ENCODE peak calls at places on chromosomes 2 and 18, in five cellular contexts. One of them, this sample, is unnamed.

GRCh38 chr18:40841473-40841872 is 1113.6 kb upstream of the PIK3C3 start:
- DNase-seq in fibroblast of lung: peak; percentile 61
- DNase-seq in lower lobe of right lung: no peak
- DNase-seq in K562: no peak
- DNase-seq in body of pancreas: no peak
- DNase-seq in this sample: no peak

GRCh38 chr2:138779451-138780440 is at the start of gene NXPH2:
- DNase-seq in fibroblast of lung: peak; percentile 15
- DNase-seq in lower lobe of right lung: no peak
- DNase-seq in K562: no peak
- DNase-seq in body of pancreas: no peak
- DNase-seq in this sample: no peak

GRCh38 chr18:4589056-4589800 is 134.1 kb upstream of the DLGAP1 start:
- DNase-seq in fibroblast of lung: no peak
- DNase-seq in lower lobe of right lung: no peak
- DNase-seq in K562: no peak
- DNase-seq in body of pancreas: no peak
- DNase-seq in this sample: no peak

GRCh38 chr2:11933854-11934253 is 187.4 kb downstream of the LPIN1 start:
- DNase-seq in fibroblast of lung: no peak
- DNase-seq in lower lobe of right lung: no peak
- DNase-seq in K562: no peak
- DNase-seq in body of pancreas: no peak
- DNase-seq in this sample: no peak

GRCh38 chr2:110101280-110101844 is 14.3 kb downstream of the MALL start:
- DNase-seq in fibroblast of lung: peak; percentile 100
- DNase-seq in lower lobe of right lung: peak; percentile 97
- DNase-seq in K562: no peak
- DNase-seq in body of pancreas: peak; percentile 79
- DNase-seq in this sample: peak; percentile 99

GRCh38 chr2:120344991-120345975 is 653 bp upstream of the INHBB start:
- DNase-seq in fibroblast of lung: no peak
- DNase-seq in lower lobe of right lung: no peak
- DNase-seq in K562: no peak
- DNase-seq in body of pancreas: no peak
- DNase-seq in this sample: no peak

GRCh38 chr2:99635710-99636431 is 146.1 kb upstream of the REV1 start:
- DNase-seq in fibroblast of lung: peak; percentile 26
- DNase-seq in lower lobe of right lung: no peak
- DNase-seq in K562: no peak
- DNase-seq in body of pancreas: peak; percentile 19
- DNase-seq in this sample: no peak

GRCh38 chr2:5121677-5122076 is 570.5 kb upstream of the SOX11 start:
- DNase-seq in fibroblast of lung: no peak
- DNase-seq in lower lobe of right lung: no peak
- DNase-seq in K562: no peak
- DNase-seq in body of pancreas: no peak
- DNase-seq in this sample: peak; percentile 43

GRCh38 chr2:204177977-204178522 is 241.5 kb downstream of the ICOS start:
- DNase-seq in fibroblast of lung: peak; percentile 9
- DNase-seq in lower lobe of right lung: peak; percentile 53
- DNase-seq in K562: peak; percentile 18
- DNase-seq in body of pancreas: peak; percentile 58
- DNase-seq in this sample: peak; percentile 20

GRCh38 chr2:10493636-10494281 is 45.6 kb upstream of the ODC1 start:
- DNase-seq in fibroblast of lung: peak; percentile 4
- DNase-seq in lower lobe of right lung: peak; percentile 74
- DNase-seq in K562: no peak
- DNase-seq in body of pancreas: no peak
- DNase-seq in this sample: peak; percentile 66

GRCh38 chr2:151891566-151892194 is 63.5 kb upstream of the ARL5A start:
- DNase-seq in fibroblast of lung: no peak
- DNase-seq in lower lobe of right lung: no peak
- DNase-seq in K562: no peak
- DNase-seq in body of pancreas: no peak
- DNase-seq in this sample: no peak

GRCh38 chr2:134120160-134120717 is 133.6 kb upstream of the MGAT5 start:
- DNase-seq in fibroblast of lung: no peak
- DNase-seq in lower lobe of right lung: no peak
- DNase-seq in K562: peak; percentile 23
- DNase-seq in body of pancreas: peak; percentile 32
- DNase-seq in this sample: no peak

GRCh38 chr2:64650722-64651338 is 2.9 kb downstream of the SERTAD2 start:
- DNase-seq in fibroblast of lung: no peak
- DNase-seq in lower lobe of right lung: no peak
- DNase-seq in K562: no peak
- DNase-seq in body of pancreas: peak; percentile 56
- DNase-seq in this sample: no peak

GRCh38 chr2:149679286-149679685 is 91.7 kb upstream of the MMADHC start:
- DNase-seq in fibroblast of lung: no peak
- DNase-seq in lower lobe of right lung: no peak
- DNase-seq in K562: no peak
- DNase-seq in body of pancreas: no peak
- DNase-seq in this sample: peak; percentile 34

GRCh38 chr2:16664052-16664731 is 1.4 kb downstream of the CYRIA start:
- DNase-seq in fibroblast of lung: peak; percentile 94
- DNase-seq in lower lobe of right lung: peak; percentile 54
- DNase-seq in K562: no peak
- DNase-seq in body of pancreas: peak; percentile 25
- DNase-seq in this sample: peak; percentile 93

GRCh38 chr2:96874099-96874831 is 4.4 kb upstream of the SEMA4C start:
- DNase-seq in fibroblast of lung: no peak
- DNase-seq in lower lobe of right lung: no peak
- DNase-seq in K562: peak; percentile 38
- DNase-seq in body of pancreas: no peak
- DNase-seq in this sample: no peak

GRCh38 chr18:63366270-63366990 is 576 bp downstream of the KDSR start:
- DNase-seq in fibroblast of lung: peak; percentile 45
- DNase-seq in lower lobe of right lung: peak; percentile 70
- DNase-seq in K562: peak; percentile 47
- DNase-seq in body of pancreas: peak; percentile 63
- DNase-seq in this sample: peak; percentile 62

DNA sequence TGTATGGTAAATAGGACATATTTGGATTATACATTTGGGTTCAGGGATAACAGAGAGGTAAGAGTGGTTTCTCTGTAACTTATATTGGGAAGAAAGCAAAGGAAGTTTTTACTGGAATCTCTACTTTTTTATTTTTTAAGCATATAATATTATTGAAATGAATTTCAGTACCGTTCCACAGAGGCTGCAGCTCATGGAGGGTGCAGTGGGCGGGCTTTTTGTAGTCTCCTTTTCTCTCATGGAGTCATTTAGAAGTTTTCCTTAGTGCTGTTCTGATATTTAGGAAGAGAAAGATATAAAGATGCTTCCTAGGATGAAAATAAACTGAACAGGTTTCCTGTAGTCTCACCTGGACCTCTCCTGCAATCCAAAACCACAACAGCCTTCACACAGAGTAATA is 1153.3 kb upstream of the TMEFF2 start:
- DNase-seq in fibroblast of lung: no peak
- DNase-seq in lower lobe of right lung: no peak
- DNase-seq in K562: no peak
- DNase-seq in body of pancreas: no peak
- DNase-seq in this sample: no peak
- H3K4me3 ChIP-seq in fibroblast of lung: no peak overlapping the region
- H3K4me3 ChIP-seq in lower lobe of right lung: peak overlapping the region; percentile 41
- H3K4me3 ChIP-seq in K562: no peak overlapping the region
- H3K4me3 ChIP-seq in body of pancreas: no peak overlapping the region
- H3K4me3 ChIP-seq in this sample: no peak overlapping the region

DNA sequence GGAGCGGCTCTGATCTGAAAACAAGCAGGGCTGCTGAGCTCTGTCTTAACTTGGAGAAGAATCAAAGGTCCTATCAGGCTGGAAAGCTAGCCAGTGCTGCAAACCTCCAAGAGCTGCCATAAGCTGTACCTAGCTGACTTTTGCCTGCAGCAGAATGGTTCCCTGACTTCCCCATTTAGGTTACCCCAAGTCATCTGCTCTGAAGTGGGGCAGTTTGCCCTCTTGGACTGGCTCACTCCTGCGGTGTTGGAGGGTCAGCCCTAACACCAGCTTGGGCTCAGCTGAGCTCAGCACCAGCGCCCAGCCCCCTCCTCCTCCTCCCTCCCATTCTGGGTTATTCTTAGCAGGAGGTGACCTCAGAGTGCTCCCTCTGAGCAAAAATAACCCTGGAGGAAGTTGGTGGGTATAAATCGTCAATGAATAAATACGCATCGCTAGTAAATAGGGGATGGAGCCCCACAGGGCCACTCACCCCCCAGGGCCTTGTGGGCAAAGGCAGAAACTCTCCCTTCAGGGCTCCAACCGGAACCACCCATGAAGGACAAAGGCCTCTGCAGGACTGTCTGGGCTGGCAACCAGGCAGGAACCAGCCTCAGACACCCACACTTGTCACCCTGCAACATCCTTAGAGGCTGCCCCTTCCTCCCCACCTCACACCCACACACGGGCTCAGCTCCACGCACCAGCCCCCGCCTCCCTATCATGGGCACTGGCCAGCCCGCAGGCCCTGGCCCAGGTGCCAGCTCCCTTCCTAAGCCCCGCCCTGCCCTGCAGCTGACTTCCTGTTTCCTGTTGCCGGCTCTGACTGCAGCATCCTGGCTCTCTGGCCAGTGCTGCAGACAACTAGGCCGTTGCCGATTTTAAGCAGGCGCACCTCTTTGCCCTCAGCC is 46.9 kb downstream of the DNMT3A start:
- DNase-seq in fibroblast of lung: peak; percentile 37
- DNase-seq in lower lobe of right lung: peak; percentile 91
- DNase-seq in K562: no peak
- DNase-seq in body of pancreas: peak; percentile 47
- DNase-seq in this sample: peak; percentile 16
- H3K27ac ChIP-seq in fibroblast of lung: no peak overlapping the region
- H3K27ac ChIP-seq in lower lobe of right lung: peak overlapping the region; percentile 84
- H3K27ac ChIP-seq in K562: no peak overlapping the region
- H3K27ac ChIP-seq in body of pancreas: peak overlapping the region; percentile 53
- H3K27ac ChIP-seq in this sample: no peak overlapping the region

GRCh38 chr2:86519349-86519748 is 43.9 kb downstream of the CHMP3 start:
- DNase-seq in fibroblast of lung: peak; percentile 76
- DNase-seq in lower lobe of right lung: no peak
- DNase-seq in K562: no peak
- DNase-seq in body of pancreas: no peak
- DNase-seq in this sample: no peak

GRCh38 chr2:86518498-86518897 is 44.7 kb downstream of the CHMP3 start:
- DNase-seq in fibroblast of lung: peak; percentile 53
- DNase-seq in lower lobe of right lung: no peak
- DNase-seq in K562: no peak
- DNase-seq in body of pancreas: peak; percentile 18
- DNase-seq in this sample: no peak

GRCh38 chr2:86521922-86522321 is 41.3 kb downstream of the CHMP3 start:
- DNase-seq in fibroblast of lung: no peak
- DNase-seq in lower lobe of right lung: no peak
- DNase-seq in K562: no peak
- DNase-seq in body of pancreas: no peak
- DNase-seq in this sample: no peak

GRCh38 chr2:86522711-86523110 is 40.5 kb downstream of the CHMP3 start:
- DNase-seq in fibroblast of lung: no peak
- DNase-seq in lower lobe of right lung: no peak
- DNase-seq in K562: no peak
- DNase-seq in body of pancreas: no peak
- DNase-seq in this sample: no peak

GRCh38 chr2:86520153-86520552 is 43.1 kb downstream of the CHMP3 start:
- DNase-seq in fibroblast of lung: no peak
- DNase-seq in lower lobe of right lung: no peak
- DNase-seq in K562: no peak
- DNase-seq in body of pancreas: no peak
- DNase-seq in this sample: no peak
- TF ChIP-seq CTCF in fibroblast of lung: no peak
- TF ChIP-seq CTCF in lower lobe of right lung: no peak
- TF ChIP-seq CTCF in K562: no peak
- TF ChIP-seq CTCF in body of pancreas: no peak
- TF ChIP-seq CTCF in this sample: peak; percentile 22

GRCh38 chr2:180061085-180061484 is 54.0 kb upstream of the CWC22 start:
- DNase-seq in fibroblast of lung: no peak
- DNase-seq in lower lobe of right lung: peak; percentile 28
- DNase-seq in K562: no peak
- DNase-seq in body of pancreas: no peak
- DNase-seq in this sample: no peak

GRCh38 chr2:180058993-180059392 is 51.9 kb upstream of the CWC22 start:
- DNase-seq in fibroblast of lung: no peak
- DNase-seq in lower lobe of right lung: no peak
- DNase-seq in K562: no peak
- DNase-seq in body of pancreas: no peak
- DNase-seq in this sample: no peak

GRCh38 chr2:180056367-180057118 is 49.4 kb upstream of the CWC22 start:
- DNase-seq in fibroblast of lung: no peak
- DNase-seq in lower lobe of right lung: no peak
- DNase-seq in K562: no peak
- DNase-seq in body of pancreas: no peak
- DNase-seq in this sample: no peak

GRCh38 chr2:180062178-180062577 is 55.1 kb upstream of the CWC22 start:
- DNase-seq in fibroblast of lung: no peak
- DNase-seq in lower lobe of right lung: no peak
- DNase-seq in K562: no peak
- DNase-seq in body of pancreas: no peak
- DNase-seq in this sample: no peak

DNA sequence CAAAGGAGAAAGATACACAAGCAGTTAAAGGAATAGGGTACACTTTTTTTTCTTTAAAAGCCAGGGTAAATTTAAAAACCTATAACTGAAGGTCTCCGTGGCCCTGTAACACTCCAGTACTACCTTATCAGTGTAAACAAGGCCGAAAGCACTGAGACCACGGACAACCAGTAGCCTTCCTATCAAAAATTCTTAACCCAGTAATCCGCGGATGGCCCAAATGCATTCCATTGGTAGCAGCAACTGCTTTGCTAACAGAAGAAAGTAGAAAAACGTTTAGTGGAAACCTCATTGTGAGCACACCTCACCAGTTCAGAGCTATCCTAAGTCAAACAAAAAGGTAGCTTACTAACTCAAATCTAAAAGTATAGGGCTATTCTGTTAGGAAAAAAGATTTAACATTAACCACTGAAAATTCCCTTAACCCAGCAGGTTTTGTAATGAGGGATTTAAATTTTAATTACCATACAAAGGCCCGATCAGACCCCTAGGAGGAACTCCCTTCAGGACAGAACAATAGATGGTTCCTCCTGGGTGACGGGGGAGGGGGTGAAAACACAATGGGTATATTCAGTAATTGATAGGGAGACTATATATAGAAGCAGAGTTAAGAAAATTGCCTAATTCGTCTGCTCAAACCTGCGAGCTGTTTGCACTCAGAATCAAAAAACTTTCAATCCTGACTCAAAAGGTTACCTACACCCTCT is 50.8 kb upstream of the CWC22 start:
- DNase-seq in fibroblast of lung: no peak
- DNase-seq in lower lobe of right lung: no peak
- DNase-seq in K562: no peak
- DNase-seq in body of pancreas: no peak
- DNase-seq in this sample: no peak
- H3K4me3 ChIP-seq in fibroblast of lung: no peak overlapping the region
- H3K4me3 ChIP-seq in lower lobe of right lung: no peak overlapping the region
- H3K4me3 ChIP-seq in K562: no peak overlapping the region
- H3K4me3 ChIP-seq in body of pancreas: no peak overlapping the region
- H3K4me3 ChIP-seq in this sample: no peak overlapping the region

GRCh38 chr2:69147841-69148533 is 135.0 kb downstream of the ANTXR1 start:
- DNase-seq in fibroblast of lung: no peak
- DNase-seq in lower lobe of right lung: no peak
- DNase-seq in K562: no peak
- DNase-seq in body of pancreas: no peak
- DNase-seq in this sample: no peak
- H3K27ac ChIP-seq in fibroblast of lung: no peak overlapping the region
- H3K27ac ChIP-seq in lower lobe of right lung: peak overlapping the region; percentile 5
- H3K27ac ChIP-seq in K562: no peak overlapping the region
- H3K27ac ChIP-seq in body of pancreas: no peak overlapping the region
- H3K27ac ChIP-seq in this sample: no peak overlapping the region

This sample was measured in brain microvascular endothelial cell.